ENCODE peak calls at places on chromosome 21, in six cellular contexts. One of them, this sample, is unnamed.

GRCh38 chr21:25384782-25385181 is 222.5 kb downstream of the MRPL39 start:
- DNase-seq in NCI-H1092 treated with DMSO at 0.1 percent for 48 hours: no peak
- DNase-seq in WTC11: no peak
- DNase-seq in tibial artery: no peak
- DNase-seq in GM04503: no peak
- DNase-seq in T-helper 2 cell: no peak
- DNase-seq in this sample: no peak

GRCh38 chr21:15682182-15682895 is 47.4 kb upstream of the USP25 start:
- DNase-seq in tibial artery: no peak
- DNase-seq in WTC11: no peak
- DNase-seq in NCI-H1092 treated with DMSO at 0.1 percent for 48 hours: no peak
- DNase-seq in T-helper 2 cell: no peak
- DNase-seq in GM04503: no peak
- DNase-seq in this sample: no peak

GRCh38 chr21:34844033-34844923 is 175.5 kb downstream of the CLIC6 start:
- DNase-seq in tibial artery: peak
- DNase-seq in GM04503: no peak
- DNase-seq in NCI-H1092 treated with DMSO at 0.1 percent for 48 hours: no peak
- DNase-seq in T-helper 2 cell: no peak
- DNase-seq in WTC11: no peak
- DNase-seq in this sample: no peak

GRCh38 chr21:21384977-21385376 is 386.8 kb downstream of the NCAM2 start:
- DNase-seq in T-helper 2 cell: no peak
- DNase-seq in GM04503: no peak
- DNase-seq in WTC11: no peak
- DNase-seq in NCI-H1092 treated with DMSO at 0.1 percent for 48 hours: no peak
- DNase-seq in tibial artery: no peak
- DNase-seq in this sample: no peak

GRCh38 chr21:15289896-15290841 is 225.4 kb upstream of the NRIP1 start:
- DNase-seq in NCI-H1092 treated with DMSO at 0.1 percent for 48 hours: peak
- DNase-seq in WTC11: peak
- DNase-seq in T-helper 2 cell: no peak
- DNase-seq in GM04503: no peak
- DNase-seq in tibial artery: no peak
- DNase-seq in this sample: no peak

GRCh38 chr21:32981096-32981495 is 44.6 kb upstream of the OLIG2 start:
- DNase-seq in T-helper 2 cell: no peak
- DNase-seq in NCI-H1092 treated with DMSO at 0.1 percent for 48 hours: no peak
- DNase-seq in GM04503: no peak
- DNase-seq in tibial artery: no peak
- DNase-seq in WTC11: no peak
- DNase-seq in this sample: no peak

GRCh38 chr21:16569679-16570078 is 839.9 kb downstream of the USP25 start:
- DNase-seq in WTC11: no peak
- DNase-seq in NCI-H1092 treated with DMSO at 0.1 percent for 48 hours: no peak
- DNase-seq in tibial artery: no peak
- DNase-seq in T-helper 2 cell: no peak
- DNase-seq in GM04503: no peak
- DNase-seq in this sample: no peak

GRCh38 chr21:34129971-34130597 is 56.7 kb downstream of the MRPS6 start:
- DNase-seq in tibial artery: no peak
- DNase-seq in GM04503: no peak
- DNase-seq in NCI-H1092 treated with DMSO at 0.1 percent for 48 hours: peak
- DNase-seq in WTC11: no peak
- DNase-seq in T-helper 2 cell: no peak
- DNase-seq in this sample: no peak

GRCh38 chr21:21196087-21196486 is 197.9 kb downstream of the NCAM2 start:
- DNase-seq in NCI-H1092 treated with DMSO at 0.1 percent for 48 hours: no peak
- DNase-seq in GM04503: no peak
- DNase-seq in WTC11: no peak
- DNase-seq in tibial artery: no peak
- DNase-seq in T-helper 2 cell: no peak
- DNase-seq in this sample: no peak

GRCh38 chr21:42971897-42972275 is 2.5 kb upstream of the PKNOX1 start:
- DNase-seq in WTC11: peak
- DNase-seq in tibial artery: no peak
- DNase-seq in GM04503: no peak
- DNase-seq in T-helper 2 cell: no peak
- DNase-seq in NCI-H1092 treated with DMSO at 0.1 percent for 48 hours: no peak
- DNase-seq in this sample: no peak

GRCh38 chr21:39096754-39097153 is 86.5 kb downstream of the PSMG1 start:
- DNase-seq in T-helper 2 cell: no peak
- DNase-seq in NCI-H1092 treated with DMSO at 0.1 percent for 48 hours: no peak
- DNase-seq in tibial artery: peak
- DNase-seq in WTC11: peak
- DNase-seq in GM04503: no peak
- DNase-seq in this sample: peak

GRCh38 chr21:21101911-21102310 is 103.7 kb downstream of the NCAM2 start:
- DNase-seq in GM04503: no peak
- DNase-seq in WTC11: peak
- DNase-seq in tibial artery: no peak
- DNase-seq in NCI-H1092 treated with DMSO at 0.1 percent for 48 hours: peak
- DNase-seq in T-helper 2 cell: no peak
- DNase-seq in this sample: no peak

GRCh38 chr21:25416669-25417068 is 190.6 kb downstream of the MRPL39 start:
- DNase-seq in WTC11: no peak
- DNase-seq in NCI-H1092 treated with DMSO at 0.1 percent for 48 hours: no peak
- DNase-seq in tibial artery: no peak
- DNase-seq in T-helper 2 cell: no peak
- DNase-seq in GM04503: no peak
- DNase-seq in this sample: no peak

GRCh38 chr21:43361493-43362296 is 65.2 kb downstream of the SIK1 start:
- DNase-seq in NCI-H1092 treated with DMSO at 0.1 percent for 48 hours: peak
- DNase-seq in WTC11: no peak
- DNase-seq in GM04503: peak
- DNase-seq in tibial artery: peak
- DNase-seq in T-helper 2 cell: no peak
- DNase-seq in this sample: peak

GRCh38 chr21:42049578-42050430 is 21.3 kb upstream of the UMODL1 start:
- DNase-seq in GM04503: no peak
- DNase-seq in tibial artery: no peak
- DNase-seq in T-helper 2 cell: no peak
- DNase-seq in WTC11: no peak
- DNase-seq in NCI-H1092 treated with DMSO at 0.1 percent for 48 hours: no peak
- DNase-seq in this sample: peak

GRCh38 chr21:43192501-43193081 is 23.8 kb downstream of the CRYAA start:
- DNase-seq in WTC11: peak
- DNase-seq in tibial artery: peak
- DNase-seq in T-helper 2 cell: no peak
- DNase-seq in GM04503: no peak
- DNase-seq in NCI-H1092 treated with DMSO at 0.1 percent for 48 hours: no peak
- DNase-seq in this sample: no peak

GRCh38 chr21:18840239-18840638 is 436.7 kb upstream of the TMPRSS15 start:
- DNase-seq in tibial artery: no peak
- DNase-seq in T-helper 2 cell: no peak
- DNase-seq in GM04503: no peak
- DNase-seq in WTC11: peak
- DNase-seq in NCI-H1092 treated with DMSO at 0.1 percent for 48 hours: no peak
- DNase-seq in this sample: no peak

GRCh38 chr21:46250146-46250725 is 21.7 kb upstream of the LSS start:
- DNase-seq in GM04503: no peak
- DNase-seq in WTC11: no peak
- DNase-seq in T-helper 2 cell: no peak
- DNase-seq in tibial artery: no peak
- DNase-seq in NCI-H1092 treated with DMSO at 0.1 percent for 48 hours: no peak
- DNase-seq in this sample: no peak

GRCh38 chr21:33644383-33645074 is 2.2 kb downstream of the ITSN1 start:
- DNase-seq in tibial artery: no peak
- DNase-seq in NCI-H1092 treated with DMSO at 0.1 percent for 48 hours: no peak
- DNase-seq in T-helper 2 cell: no peak
- DNase-seq in WTC11: no peak
- DNase-seq in GM04503: peak
- DNase-seq in this sample: no peak

GRCh38 chr21:33642896-33643657 is 776 bp downstream of the ITSN1 start:
- DNase-seq in tibial artery: peak
- DNase-seq in GM04503: no peak
- DNase-seq in NCI-H1092 treated with DMSO at 0.1 percent for 48 hours: peak
- DNase-seq in T-helper 2 cell: no peak
- DNase-seq in WTC11: peak
- DNase-seq in this sample: peak

GRCh38 chr21:29164330-29164942 is 34.0 kb downstream of the MAP3K7CL start:
- DNase-seq in NCI-H1092 treated with DMSO at 0.1 percent for 48 hours: peak
- DNase-seq in tibial artery: no peak
- DNase-seq in WTC11: no peak
- DNase-seq in T-helper 2 cell: no peak
- DNase-seq in GM04503: no peak
- DNase-seq in this sample: no peak

GRCh38 chr21:24367936-24368335 is 1239.3 kb downstream of the MRPL39 start:
- DNase-seq in tibial artery: no peak
- DNase-seq in T-helper 2 cell: no peak
- DNase-seq in GM04503: no peak
- DNase-seq in NCI-H1092 treated with DMSO at 0.1 percent for 48 hours: no peak
- DNase-seq in WTC11: no peak
- DNase-seq in this sample: no peak

GRCh38 chr21:33762798-33763572 is 120.7 kb downstream of the ITSN1 start:
- DNase-seq in T-helper 2 cell: no peak
- DNase-seq in tibial artery: no peak
- DNase-seq in WTC11: no peak
- DNase-seq in NCI-H1092 treated with DMSO at 0.1 percent for 48 hours: no peak
- DNase-seq in GM04503: no peak
- DNase-seq in this sample: no peak

GRCh38 chr21:21188513-21189188 is 190.4 kb downstream of the NCAM2 start:
- DNase-seq in tibial artery: no peak
- DNase-seq in NCI-H1092 treated with DMSO at 0.1 percent for 48 hours: peak
- DNase-seq in WTC11: no peak
- DNase-seq in GM04503: no peak
- DNase-seq in T-helper 2 cell: no peak
- DNase-seq in this sample: no peak

GRCh38 chr21:44485254-44485793 is 30.0 kb downstream of the LRRC3 start:
- DNase-seq in WTC11: peak
- DNase-seq in T-helper 2 cell: no peak
- DNase-seq in NCI-H1092 treated with DMSO at 0.1 percent for 48 hours: peak
- DNase-seq in tibial artery: no peak
- DNase-seq in GM04503: no peak
- DNase-seq in this sample: no peak

GRCh38 chr21:36690637-36691538 is 8.0 kb upstream of the SIM2 start:
- DNase-seq in T-helper 2 cell: no peak
- DNase-seq in GM04503: no peak
- DNase-seq in tibial artery: no peak
- DNase-seq in NCI-H1092 treated with DMSO at 0.1 percent for 48 hours: no peak
- DNase-seq in WTC11: no peak
- DNase-seq in this sample: no peak

GRCh38 chr21:14862794-14863720 is 201.7 kb downstream of the NRIP1 start:
- DNase-seq in GM04503: no peak
- DNase-seq in WTC11: no peak
- DNase-seq in T-helper 2 cell: no peak
- DNase-seq in tibial artery: no peak
- DNase-seq in NCI-H1092 treated with DMSO at 0.1 percent for 48 hours: peak
- DNase-seq in this sample: no peak

GRCh38 chr21:42666023-42666747 is 12.8 kb downstream of the PDE9A start:
- DNase-seq in WTC11: peak
- DNase-seq in GM04503: no peak
- DNase-seq in NCI-H1092 treated with DMSO at 0.1 percent for 48 hours: no peak
- DNase-seq in tibial artery: no peak
- DNase-seq in T-helper 2 cell: no peak
- DNase-seq in this sample: no peak

This sample was measured in aorta.